ENCODE peak calls at places on chromosome 19, in ten cellular contexts. One of them, this sample, is unnamed.

GRCh38 chr19:4103073-4103418 is 20.9 kb downstream of the MAP2K2 start:
- DNase-seq in uterus: no peak
- DNase-seq in body of pancreas: no peak
- DNase-seq in lower leg skin: no peak
- DNase-seq in A549: no peak
- DNase-seq in IMR-90: no peak
- DNase-seq in HCT116: no peak
- DNase-seq in transverse colon: no peak
- DNase-seq in testis: no peak
- DNase-seq in breast epithelium: no peak
- DNase-seq in this sample: no peak

GRCh38 chr19:12064266-12065099 is at the start of gene ZNF844:
- DNase-seq in uterus: peak
- DNase-seq in body of pancreas: peak
- DNase-seq in lower leg skin: peak
- DNase-seq in A549: no peak
- DNase-seq in IMR-90: peak
- DNase-seq in HCT116: no peak
- DNase-seq in transverse colon: peak
- DNase-seq in testis: peak
- DNase-seq in breast epithelium: peak
- DNase-seq in this sample: peak

GRCh38 chr19:48751835-48752510 is 468 bp downstream of the FUT1 start:
- DNase-seq in uterus: no peak
- DNase-seq in body of pancreas: no peak
- DNase-seq in lower leg skin: no peak
- DNase-seq in A549: no peak
- DNase-seq in IMR-90: no peak
- DNase-seq in HCT116: peak
- DNase-seq in transverse colon: no peak
- DNase-seq in testis: no peak
- DNase-seq in breast epithelium: no peak
- DNase-seq in this sample: no peak

GRCh38 chr19:49875801-49876421 is 1.2 kb downstream of the AKT1S1 start:
- DNase-seq in uterus: peak
- DNase-seq in body of pancreas: peak
- DNase-seq in lower leg skin: peak
- DNase-seq in A549: no peak
- DNase-seq in IMR-90: peak
- DNase-seq in HCT116: no peak
- DNase-seq in transverse colon: peak
- DNase-seq in testis: peak
- DNase-seq in breast epithelium: no peak
- DNase-seq in this sample: peak

GRCh38 chr19:14091885-14092462 is 1.4 kb upstream of the SAMD1 start:
- DNase-seq in uterus: no peak
- DNase-seq in body of pancreas: no peak
- DNase-seq in lower leg skin: no peak
- DNase-seq in A549: no peak
- DNase-seq in IMR-90: no peak
- DNase-seq in HCT116: no peak
- DNase-seq in transverse colon: no peak
- DNase-seq in testis: no peak
- DNase-seq in breast epithelium: no peak
- DNase-seq in this sample: no peak

GRCh38 chr19:55493052-55493649 is 4.9 kb downstream of the SSC5D start:
- DNase-seq in uterus: peak
- DNase-seq in body of pancreas: no peak
- DNase-seq in lower leg skin: no peak
- DNase-seq in A549: no peak
- DNase-seq in IMR-90: peak
- DNase-seq in HCT116: no peak
- DNase-seq in transverse colon: no peak
- DNase-seq in testis: no peak
- DNase-seq in breast epithelium: no peak
- DNase-seq in this sample: no peak

GRCh38 chr19:37855098-37855497 is 51.3 kb downstream of the WDR87 start:
- DNase-seq in uterus: no peak
- DNase-seq in body of pancreas: peak
- DNase-seq in lower leg skin: no peak
- DNase-seq in A549: no peak
- DNase-seq in IMR-90: peak
- DNase-seq in HCT116: no peak
- DNase-seq in transverse colon: peak
- DNase-seq in testis: peak
- DNase-seq in breast epithelium: peak
- DNase-seq in this sample: peak

GRCh38 chr19:38513762-38514167 is 80.3 kb downstream of the RYR1 start:
- DNase-seq in uterus: no peak
- DNase-seq in body of pancreas: no peak
- DNase-seq in lower leg skin: no peak
- DNase-seq in A549: no peak
- DNase-seq in IMR-90: no peak
- DNase-seq in HCT116: no peak
- DNase-seq in transverse colon: no peak
- DNase-seq in testis: no peak
- DNase-seq in breast epithelium: no peak
- DNase-seq in this sample: no peak

GRCh38 chr19:11252665-11253355 is 9.5 kb downstream of the DOCK6 start:
- DNase-seq in uterus: no peak
- DNase-seq in body of pancreas: no peak
- DNase-seq in lower leg skin: no peak
- DNase-seq in A549: no peak
- DNase-seq in IMR-90: no peak
- DNase-seq in HCT116: no peak
- DNase-seq in transverse colon: no peak
- DNase-seq in testis: no peak
- DNase-seq in breast epithelium: no peak
- DNase-seq in this sample: no peak

GRCh38 chr19:46533085-46534081 is 37.7 kb upstream of the PNMA8B start:
- DNase-seq in uterus: no peak
- DNase-seq in body of pancreas: no peak
- DNase-seq in lower leg skin: no peak
- DNase-seq in A549: no peak
- DNase-seq in IMR-90: no peak
- DNase-seq in HCT116: no peak
- DNase-seq in transverse colon: no peak
- DNase-seq in testis: no peak
- DNase-seq in breast epithelium: no peak
- DNase-seq in this sample: no peak

GRCh38 chr19:35265126-35265995 is 3.4 kb upstream of the USF2 start:
- DNase-seq in uterus: peak
- DNase-seq in body of pancreas: peak
- DNase-seq in lower leg skin: no peak
- DNase-seq in A549: no peak
- DNase-seq in IMR-90: no peak
- DNase-seq in HCT116: no peak
- DNase-seq in transverse colon: peak
- DNase-seq in testis: peak
- DNase-seq in breast epithelium: peak
- DNase-seq in this sample: peak

GRCh38 chr19:16446108-16447014 is 25.4 kb downstream of the EPS15L1 start:
- DNase-seq in uterus: no peak
- DNase-seq in body of pancreas: no peak
- DNase-seq in lower leg skin: no peak
- DNase-seq in A549: no peak
- DNase-seq in IMR-90: peak
- DNase-seq in HCT116: no peak
- DNase-seq in transverse colon: no peak
- DNase-seq in testis: no peak
- DNase-seq in breast epithelium: no peak
- DNase-seq in this sample: no peak

DNA sequence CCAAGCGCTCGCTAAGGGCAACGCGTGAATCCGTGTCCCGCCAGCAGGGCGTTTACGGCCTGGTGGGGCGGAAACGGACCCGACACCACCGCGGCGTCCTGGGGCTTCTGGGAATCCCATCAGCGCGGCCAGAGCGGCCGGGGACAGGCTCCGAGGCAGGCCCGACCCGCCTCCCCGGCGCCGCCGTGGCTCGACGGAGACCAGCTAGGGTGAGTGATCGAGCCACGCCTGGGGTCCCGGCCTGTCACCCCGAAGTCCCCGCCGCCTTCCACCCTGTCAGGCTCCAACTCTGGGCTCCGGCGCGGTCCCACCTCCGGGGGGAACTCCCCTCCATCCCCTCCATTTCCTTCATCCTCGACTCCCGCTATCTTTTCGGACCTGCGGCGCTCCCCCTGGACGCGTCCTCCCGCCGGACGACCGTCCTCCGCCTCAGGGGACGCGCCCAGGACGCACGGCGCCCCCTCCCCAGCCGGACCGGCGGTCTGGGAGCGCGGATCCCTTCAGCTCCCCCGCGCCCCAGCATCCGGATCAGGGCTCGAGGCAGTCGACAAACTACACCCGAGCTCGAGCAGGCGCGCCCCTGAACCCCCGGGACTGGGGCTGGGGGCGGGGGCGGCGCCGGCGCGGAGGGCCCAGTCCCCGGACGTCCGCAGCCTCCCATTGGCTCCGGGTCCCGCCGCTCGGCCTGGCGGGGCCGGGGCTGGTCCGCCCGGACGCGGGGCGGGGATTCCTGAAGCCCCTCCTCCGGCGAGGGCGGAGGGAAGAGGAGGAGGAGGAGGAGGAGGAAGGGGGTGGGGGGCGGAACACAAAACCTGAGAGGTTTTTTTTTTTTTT is 643 bp upstream of the BICRA start:
- DNase-seq in uterus: peak
- DNase-seq in body of pancreas: peak
- DNase-seq in lower leg skin: peak
- DNase-seq in A549: peak
- DNase-seq in IMR-90: peak
- DNase-seq in HCT116: peak
- DNase-seq in transverse colon: peak
- DNase-seq in testis: peak
- DNase-seq in breast epithelium: peak
- DNase-seq in this sample: peak
- TF ChIP-seq CTCF in uterus: no peak
- TF ChIP-seq CTCF in body of pancreas: no peak
- TF ChIP-seq CTCF in lower leg skin: no peak
- TF ChIP-seq CTCF in A549: no peak
- TF ChIP-seq CTCF in IMR-90: peak
- TF ChIP-seq CTCF in HCT116: peak
- TF ChIP-seq CTCF in transverse colon: peak
- TF ChIP-seq CTCF in testis: peak
- TF ChIP-seq CTCF in breast epithelium: peak
- TF ChIP-seq CTCF in this sample: peak

GRCh38 chr19:29548483-29549085 is 22.8 kb downstream of the VSTM2B start:
- DNase-seq in uterus: no peak
- DNase-seq in body of pancreas: no peak
- DNase-seq in lower leg skin: no peak
- DNase-seq in A549: no peak
- DNase-seq in IMR-90: no peak
- DNase-seq in HCT116: no peak
- DNase-seq in transverse colon: no peak
- DNase-seq in testis: no peak
- DNase-seq in breast epithelium: peak
- DNase-seq in this sample: no peak

GRCh38 chr19:29546583-29547190 is 20.9 kb downstream of the VSTM2B start:
- DNase-seq in uterus: peak
- DNase-seq in body of pancreas: no peak
- DNase-seq in lower leg skin: no peak
- DNase-seq in A549: no peak
- DNase-seq in IMR-90: no peak
- DNase-seq in HCT116: no peak
- DNase-seq in transverse colon: no peak
- DNase-seq in testis: no peak
- DNase-seq in breast epithelium: peak
- DNase-seq in this sample: no peak

GRCh38 chr19:29549105-29550070 is 23.6 kb downstream of the VSTM2B start:
- DNase-seq in uterus: no peak
- DNase-seq in body of pancreas: no peak
- DNase-seq in lower leg skin: no peak
- DNase-seq in A549: no peak
- DNase-seq in IMR-90: no peak
- DNase-seq in HCT116: no peak
- DNase-seq in transverse colon: no peak
- DNase-seq in testis: no peak
- DNase-seq in breast epithelium: peak
- DNase-seq in this sample: no peak

GRCh38 chr19:29547361-29547960 is 21.7 kb downstream of the VSTM2B start:
- DNase-seq in uterus: no peak
- DNase-seq in body of pancreas: no peak
- DNase-seq in lower leg skin: no peak
- DNase-seq in A549: no peak
- DNase-seq in IMR-90: no peak
- DNase-seq in HCT116: no peak
- DNase-seq in transverse colon: no peak
- DNase-seq in testis: no peak
- DNase-seq in breast epithelium: peak
- DNase-seq in this sample: no peak

DNA sequence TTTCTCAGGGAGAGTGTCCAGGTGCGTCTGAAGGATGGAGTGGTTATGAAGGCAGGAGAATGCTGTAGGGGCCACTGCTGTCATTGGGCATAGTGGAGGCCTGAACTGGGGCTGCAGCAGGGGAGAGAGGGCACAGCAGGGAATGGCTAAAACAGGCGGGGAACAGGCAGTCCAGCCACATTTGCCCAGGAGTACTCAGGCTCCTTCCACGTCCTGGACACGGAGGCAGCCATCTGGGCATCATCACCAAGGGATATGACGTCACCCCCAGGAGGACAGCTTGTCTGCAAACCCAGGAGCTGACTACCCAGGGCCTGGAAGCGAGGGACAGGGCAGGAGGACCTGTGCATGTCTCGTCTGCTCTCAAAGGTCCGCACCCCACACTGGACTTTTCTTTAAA is 22.2 kb downstream of the VSTM2B start:
- DNase-seq in uterus: no peak
- DNase-seq in body of pancreas: no peak
- DNase-seq in lower leg skin: no peak
- DNase-seq in A549: no peak
- DNase-seq in IMR-90: no peak
- DNase-seq in HCT116: no peak
- DNase-seq in transverse colon: no peak
- DNase-seq in testis: no peak
- DNase-seq in breast epithelium: peak
- DNase-seq in this sample: no peak
- TF ChIP-seq POLR2A in uterus: no peak
- TF ChIP-seq POLR2A in body of pancreas: no peak
- TF ChIP-seq POLR2A in lower leg skin: no peak
- TF ChIP-seq POLR2A in A549: no peak
- TF ChIP-seq POLR2A in IMR-90: no peak
- TF ChIP-seq POLR2A in HCT116: no peak
- TF ChIP-seq POLR2A in transverse colon: no peak
- TF ChIP-seq POLR2A in testis: no peak
- TF ChIP-seq POLR2A in breast epithelium: no peak
- TF ChIP-seq POLR2A in this sample: no peak

GRCh38 chr19:813359-814107 is 8.2 kb downstream of the PLPPR3 start:
- DNase-seq in uterus: no peak
- DNase-seq in body of pancreas: no peak
- DNase-seq in lower leg skin: no peak
- DNase-seq in A549: no peak
- DNase-seq in IMR-90: no peak
- DNase-seq in HCT116: no peak
- DNase-seq in transverse colon: no peak
- DNase-seq in testis: no peak
- DNase-seq in breast epithelium: no peak
- DNase-seq in this sample: no peak
- TF ChIP-seq CTCF in uterus: no peak
- TF ChIP-seq CTCF in body of pancreas: no peak
- TF ChIP-seq CTCF in lower leg skin: no peak
- TF ChIP-seq CTCF in A549: no peak
- TF ChIP-seq CTCF in IMR-90: no peak
- TF ChIP-seq CTCF in HCT116: no peak
- TF ChIP-seq CTCF in transverse colon: no peak
- TF ChIP-seq CTCF in testis: no peak
- TF ChIP-seq CTCF in breast epithelium: no peak
- TF ChIP-seq CTCF in this sample: no peak

GRCh38 chr19:42290523-42291436 is 11.2 kb upstream of the PRR19 start:
- DNase-seq in uterus: peak
- DNase-seq in body of pancreas: no peak
- DNase-seq in lower leg skin: no peak
- DNase-seq in A549: peak
- DNase-seq in IMR-90: no peak
- DNase-seq in HCT116: no peak
- DNase-seq in transverse colon: no peak
- DNase-seq in testis: no peak
- DNase-seq in breast epithelium: no peak
- DNase-seq in this sample: no peak
- TF ChIP-seq POLR2A in uterus: no peak
- TF ChIP-seq POLR2A in body of pancreas: no peak
- TF ChIP-seq POLR2A in lower leg skin: no peak
- TF ChIP-seq POLR2A in A549: no peak
- TF ChIP-seq POLR2A in IMR-90: no peak
- TF ChIP-seq POLR2A in HCT116: no peak
- TF ChIP-seq POLR2A in transverse colon: no peak
- TF ChIP-seq POLR2A in testis: no peak
- TF ChIP-seq POLR2A in breast epithelium: no peak
- TF ChIP-seq POLR2A in this sample: no peak